ENCODE peak calls at places on chromosome 14, in seven cellular contexts. B, T, S, E, N, L and Q are unnamed samples.

GRCh38 chr14:65032319-65032718 is 45.6 kb downstream of the FNTB start:
- DNase-seq in B (no peak), T (no peak), S (no peak), E (no peak), N (peak; percentile 21), L (no peak), Q (no peak)

GRCh38 chr14:105064721-105065143 is 498 bp downstream of the GPR132 start:
- DNase-seq in B (peak; percentile 69), T (no peak), S (peak; percentile 29), E (no peak), N (no peak), L (no peak), Q (peak; percentile 52)

GRCh38 chr14:63551338-63551737 is 8.2 kb upstream of the PPP2R5E start:
- DNase-seq in B (peak; percentile 69), T (no peak), S (peak; percentile 7), E (no peak), N (no peak), L (no peak), Q (no peak)

GRCh38 chr14:24920265-24921080 is 129.5 kb downstream of the STXBP6 start:
- DNase-seq in B (no peak), T (no peak), S (no peak), E (no peak), N (no peak), L (no peak), Q (no peak)

GRCh38 chr14:65927871-65928270 is 515.3 kb downstream of the FUT8 start:
- DNase-seq in B (no peak), T (no peak), S (no peak), E (peak; percentile 38), N (peak; percentile 85), L (no peak), Q (no peak)

GRCh38 chr14:53295985-53296582 is 143.0 kb upstream of the DDHD1 start:
- DNase-seq in B (peak; percentile 45), T (peak; percentile 36), S (peak; percentile 49), E (peak; percentile 15), N (peak; percentile 37), L (no peak), Q (no peak)

GRCh38 chr14:64391113-64391725 is 3.1 kb downstream of the MTHFD1 start:
- DNase-seq in B (no peak), T (no peak), S (no peak), E (no peak), N (peak; percentile 89), L (peak; percentile 81), Q (peak; percentile 92)

GRCh38 chr14:98623806-98624430 is 648.1 kb downstream of the BCL11B start:
- DNase-seq in B (no peak), T (no peak), S (no peak), E (no peak), N (no peak), L (no peak), Q (no peak)

GRCh38 chr14:51931308-51931707 is 58.0 kb upstream of the RTRAF start:
- DNase-seq in B (peak; percentile 21), T (no peak), S (peak; percentile 30), E (no peak), N (no peak), L (no peak), Q (no peak)

GRCh38 chr14:70782361-70782760 is 27.0 kb downstream of the MAP3K9 start:
- DNase-seq in B (peak; percentile 35), T (no peak), S (peak; percentile 9), E (peak; percentile 14), N (no peak), L (no peak), Q (no peak)

GRCh38 chr14:105305350-105305749 is 4.5 kb upstream of the BRF1 start:
- DNase-seq in B (no peak), T (no peak), S (no peak), E (no peak), N (no peak), L (no peak), Q (no peak)

GRCh38 chr14:99996951-99997571 is 68.2 kb upstream of the EVL start:
- DNase-seq in B (peak; percentile 78), T (no peak), S (no peak), E (peak; percentile 75), N (no peak), L (no peak), Q (no peak)

GRCh38 chr14:100287202-100287997 is 18.8 kb downstream of the SLC25A29 start:
- DNase-seq in B (no peak), T (no peak), S (no peak), E (no peak), N (no peak), L (peak; percentile 47), Q (peak; percentile 32)

GRCh38 chr14:21917699-21918436 is 244.2 kb upstream of the OR4E1 start:
- DNase-seq in B (peak; percentile 41), T (peak; percentile 33), S (peak; percentile 38), E (peak; percentile 45), N (peak; percentile 51), L (no peak), Q (no peak)

GRCh38 chr14:24999157-24999556 is 50.8 kb downstream of the STXBP6 start:
- DNase-seq in B (no peak), T (no peak), S (no peak), E (no peak), N (no peak), L (no peak), Q (no peak)

GRCh38 chr14:26602902-26603301 is 5.1 kb upstream of the NOVA1 start:
- DNase-seq in B (no peak), T (no peak), S (no peak), E (no peak), N (no peak), L (no peak), Q (no peak)

GRCh38 chr14:101880016-101880297 is 84.4 kb upstream of the DYNC1H1 start:
- DNase-seq in B (no peak), T (no peak), S (no peak), E (no peak), N (no peak), L (no peak), Q (no peak)

GRCh38 chr14:50602035-50602434 is 42.1 kb downstream of the ATL1 start:
- DNase-seq in B (no peak), T (no peak), S (no peak), E (no peak), N (no peak), L (no peak), Q (no peak)

GRCh38 chr14:50599700-50600444 is 39.9 kb downstream of the ATL1 start:
- DNase-seq in B (peak; percentile 60), T (peak; percentile 20), S (peak; percentile 64), E (no peak), N (peak; percentile 60), L (no peak), Q (no peak)

GRCh38 chr14:50600849-50601248 is 40.9 kb downstream of the ATL1 start:
- DNase-seq in B (no peak), T (no peak), S (peak; percentile 61), E (peak; percentile 7), N (peak; percentile 40), L (no peak), Q (peak; percentile 36)

GRCh38 chr14:50601405-50601804 is 41.5 kb downstream of the ATL1 start:
- DNase-seq in B (no peak), T (no peak), S (no peak), E (peak; percentile 15), N (no peak), L (no peak), Q (no peak)

GRCh38 chr14:50598765-50599164 is 38.8 kb downstream of the ATL1 start:
- DNase-seq in B (no peak), T (no peak), S (no peak), E (no peak), N (no peak), L (no peak), Q (no peak)
- H3K4ac ChIP-seq in B (no peak overlapping the region), T (no peak overlapping the region), S (no peak overlapping the region), E (no peak overlapping the region), N (no peak overlapping the region), L (no peak overlapping the region), Q (no peak overlapping the region)

DNA sequence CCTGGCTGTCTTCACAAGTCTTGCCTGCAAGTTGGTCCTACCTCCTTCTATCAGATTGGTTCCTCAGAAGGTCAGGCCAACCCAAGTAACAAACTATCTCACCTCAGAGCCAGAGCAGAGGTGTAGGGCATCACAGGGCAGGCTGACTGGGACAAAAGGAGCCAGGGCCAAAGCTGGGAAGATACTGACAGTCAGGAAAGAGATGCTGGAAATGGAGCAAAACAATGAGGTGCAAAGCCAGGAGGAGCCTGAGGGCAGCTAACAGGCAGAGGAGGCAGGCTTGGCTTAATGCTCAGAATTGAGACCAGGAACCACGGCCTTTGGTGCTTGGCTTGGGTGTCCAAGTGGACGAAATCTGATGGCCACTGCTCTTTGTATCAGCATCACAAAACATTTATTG is 68.4 kb upstream of the PNMA1 start:
- DNase-seq in B (no peak), T (no peak), S (no peak), E (no peak), N (no peak), L (no peak), Q (peak; percentile 9)
- H3K4me1 ChIP-seq in B (peaks cover 22% of the 10 kb centered on the region), T (peaks cover 37% of the 10 kb centered on the region), S (peaks cover 28% of the 10 kb centered on the region), E (peaks cover 30% of the 10 kb centered on the region), N (peaks cover 10% of the 10 kb centered on the region), L (peaks cover 20% of the 10 kb centered on the region), Q (peaks cover 3% of the 10 kb centered on the region)

GRCh38 chr14:32584079-32584478 is 255.0 kb downstream of the AKAP6 start:
- DNase-seq in B (no peak), T (no peak), S (no peak), E (no peak), N (no peak), L (no peak), Q (no peak)
- H3K4ac ChIP-seq in B (no peak overlapping the region), T (no peak overlapping the region), S (no peak overlapping the region), E (no peak overlapping the region), N (no peak overlapping the region), L (no peak overlapping the region), Q (no peak overlapping the region)

GRCh38 chr14:68967459-68967940 is 11.6 kb downstream of the ACTN1 start:
- DNase-seq in B (no peak), T (no peak), S (peak; percentile 0), E (no peak), N (no peak), L (no peak), Q (no peak)
- H3K4me1 ChIP-seq in B (peaks cover 84% of the 10 kb centered on the region), T (peaks cover 10% of the 10 kb centered on the region), S (peaks cover 56% of the 10 kb centered on the region), E (peaks cover 47% of the 10 kb centered on the region), N (peaks cover 15% of the 10 kb centered on the region), L (peaks cover 30% of the 10 kb centered on the region), Q (peaks cover 22% of the 10 kb centered on the region)

GRCh38 chr14:92493492-92493891 is 20.1 kb upstream of the RIN3 start:
- DNase-seq in B (no peak), T (no peak), S (no peak), E (no peak), N (no peak), L (no peak), Q (peak; percentile 19)
- H3K4ac ChIP-seq in B (no peak overlapping the region), T (no peak overlapping the region), S (peak overlapping the region; percentile 47), E (no peak overlapping the region), N (no peak overlapping the region), L (no peak overlapping the region), Q (no peak overlapping the region)

DNA sequence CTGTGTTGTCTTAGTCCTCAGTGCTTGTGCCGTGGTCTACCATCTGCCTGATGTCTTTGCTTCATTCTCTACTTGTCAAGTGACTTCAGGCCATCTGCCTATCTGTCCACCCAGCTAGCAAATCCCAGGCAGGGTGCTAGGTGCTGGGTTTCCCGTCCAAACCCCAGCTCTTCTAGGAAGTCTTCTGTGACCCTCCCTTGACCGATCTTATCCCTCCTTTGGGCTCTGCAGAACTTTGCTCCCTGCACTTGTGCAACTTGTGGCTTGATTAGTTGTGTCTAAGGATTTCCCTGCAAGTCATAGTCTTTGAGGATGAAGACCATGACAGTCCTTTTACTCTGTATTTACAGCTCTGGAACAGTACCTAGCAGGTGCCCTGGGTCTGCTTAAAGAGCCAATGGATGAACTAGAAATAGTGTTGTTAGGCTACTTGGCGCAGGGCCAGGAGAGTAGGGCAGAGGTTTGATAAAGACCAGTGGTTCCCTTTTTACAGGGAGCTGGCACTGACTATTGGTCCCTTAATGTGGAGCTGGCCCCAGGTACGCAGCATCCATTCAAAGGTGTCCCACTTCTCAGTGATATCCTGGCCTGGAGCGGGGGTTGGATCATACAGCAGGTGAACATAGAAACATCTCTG is 60.1 kb downstream of the ADCK1 start:
- DNase-seq in B (no peak), T (no peak), S (no peak), E (no peak), N (no peak), L (no peak), Q (no peak)
- H3K4me1 ChIP-seq in B (no peaks in the 10 kb centered on the region), T (no peaks in the 10 kb centered on the region), S (no peaks in the 10 kb centered on the region), E (no peaks in the 10 kb centered on the region), N (no peaks in the 10 kb centered on the region), L (no peaks in the 10 kb centered on the region), Q (no peaks in the 10 kb centered on the region)